ENCODE peak calls at places on chromosomes 16 and 17, in five cellular contexts. B, T, W, R and H are unnamed samples.

GRCh38 chr16:69929480-69929879 is 21.7 kb upstream of the CLEC18A start:
- DNase-seq in R (no peak), T (no peak), B (no peak), W (no peak), H (no peak)

GRCh38 chr16:9465150-9465549 is 373.7 kb downstream of the HAPSTR1 start:
- DNase-seq in B (peak), W (no peak), T (no peak), R (no peak), H (no peak)

GRCh38 chr16:73122604-73123386 is 74.9 kb upstream of the ZFHX3 start:
- DNase-seq in B (no peak), T (no peak), W (no peak), R (no peak), H (no peak)

GRCh38 chr16:57892041-57892440 is 78.9 kb downstream of the CNGB1 start:
- DNase-seq in R (no peak), T (no peak), B (no peak), W (no peak), H (no peak)

GRCh38 chr17:83113381-83113780 is 34.0 kb downstream of the METRNL start:
- DNase-seq in B (no peak), R (no peak), W (no peak), T (no peak), H (no peak)

GRCh38 chr16:23448392-23448791 is 4.6 kb downstream of the COG7 start:
- DNase-seq in B (no peak), T (no peak), W (no peak), R (no peak), H (peak)

GRCh38 chr17:2416010-2416734 is 15.3 kb upstream of the MNT start:
- DNase-seq in R (peak), W (peak), B (peak), T (peak), H (peak)

GRCh38 chr16:49969356-49970030 is 55.5 kb upstream of the CNEP1R1 start:
- DNase-seq in B (no peak), T (no peak), R (no peak), W (no peak), H (no peak)

GRCh38 chr17:72239548-72239947 is 118.7 kb downstream of the SOX9 start:
- DNase-seq in T (no peak), W (no peak), B (no peak), R (no peak), H (no peak)

GRCh38 chr17:57480438-57481196 is 224.3 kb downstream of the MSI2 start:
- DNase-seq in T (no peak), B (no peak), W (peak), R (no peak), H (no peak)

GRCh38 chr17:50103252-50103651 is 8.1 kb downstream of the PDK2 start:
- DNase-seq in R (no peak), B (no peak), T (no peak), W (no peak), H (no peak)

GRCh38 chr17:57722704-57723043 is 22.4 kb downstream of the CCDC182 start:
- DNase-seq in R (no peak), T (no peak), W (no peak), B (no peak), H (no peak)

GRCh38 chr17:14464741-14465140 is 163.9 kb downstream of the HS3ST3B1 start:
- DNase-seq in R (no peak), W (no peak), B (no peak), T (no peak), H (no peak)

GRCh38 chr17:1367351-1367745 is 32.7 kb downstream of the YWHAE start:
- DNase-seq in T (no peak), B (no peak), W (no peak), R (no peak), H (no peak)

GRCh38 chr17:72846399-72846798 is 246.1 kb downstream of the SLC39A11 start:
- DNase-seq in R (no peak), W (no peak), B (no peak), T (no peak), H (no peak)

GRCh38 chr16:942436-943060 is 28.2 kb downstream of the LMF1 start:
- DNase-seq in T (no peak), B (no peak), R (no peak), W (no peak), H (no peak)

GRCh38 chr16:14181371-14182050 is 110.4 kb downstream of the MRTFB start:
- DNase-seq in W (no peak), B (no peak), R (no peak), T (no peak), H (no peak)

GRCh38 chr17:67151717-67152116 is 93.3 kb downstream of the HELZ start:
- DNase-seq in B (no peak), R (no peak), T (no peak), W (no peak), H (no peak)

GRCh38 chr17:17146791-17147406 is 59.2 kb downstream of the PLD6 start:
- DNase-seq in B (no peak), T (no peak), W (no peak), R (no peak), H (peak)

GRCh38 chr16:17460890-17461289 is 9.9 kb downstream of the XYLT1 start:
- DNase-seq in R (no peak), B (no peak), W (no peak), T (no peak), H (no peak)

GRCh38 chr16:20336955-20337354 is 9.6 kb upstream of the GP2 start:
- DNase-seq in B (no peak), T (no peak), R (no peak), W (no peak), H (no peak)

GRCh38 chr17:2924211-2924610 is 128.0 kb downstream of the RAP1GAP2 start:
- DNase-seq in B (no peak), W (peak), R (no peak), T (no peak), H (no peak)

GRCh38 chr17:40315678-40316570 is 6.9 kb downstream of the RARA start:
- DNase-seq in R (peak), T (peak), B (no peak), W (peak), H (no peak)

GRCh38 chr17:40315206-40315605 is 6.2 kb downstream of the RARA start:
- DNase-seq in W (no peak), R (no peak), B (no peak), T (peak), H (no peak)

GRCh38 chr17:40317880-40318834 is 9.2 kb downstream of the RARA start:
- DNase-seq in B (peak), R (peak), T (peak), W (peak), H (peak)

GRCh38 chr17:40317345-40317873 is 8.4 kb downstream of the RARA start:
- DNase-seq in T (peak), W (peak), R (peak), B (no peak), H (peak)

DNA sequence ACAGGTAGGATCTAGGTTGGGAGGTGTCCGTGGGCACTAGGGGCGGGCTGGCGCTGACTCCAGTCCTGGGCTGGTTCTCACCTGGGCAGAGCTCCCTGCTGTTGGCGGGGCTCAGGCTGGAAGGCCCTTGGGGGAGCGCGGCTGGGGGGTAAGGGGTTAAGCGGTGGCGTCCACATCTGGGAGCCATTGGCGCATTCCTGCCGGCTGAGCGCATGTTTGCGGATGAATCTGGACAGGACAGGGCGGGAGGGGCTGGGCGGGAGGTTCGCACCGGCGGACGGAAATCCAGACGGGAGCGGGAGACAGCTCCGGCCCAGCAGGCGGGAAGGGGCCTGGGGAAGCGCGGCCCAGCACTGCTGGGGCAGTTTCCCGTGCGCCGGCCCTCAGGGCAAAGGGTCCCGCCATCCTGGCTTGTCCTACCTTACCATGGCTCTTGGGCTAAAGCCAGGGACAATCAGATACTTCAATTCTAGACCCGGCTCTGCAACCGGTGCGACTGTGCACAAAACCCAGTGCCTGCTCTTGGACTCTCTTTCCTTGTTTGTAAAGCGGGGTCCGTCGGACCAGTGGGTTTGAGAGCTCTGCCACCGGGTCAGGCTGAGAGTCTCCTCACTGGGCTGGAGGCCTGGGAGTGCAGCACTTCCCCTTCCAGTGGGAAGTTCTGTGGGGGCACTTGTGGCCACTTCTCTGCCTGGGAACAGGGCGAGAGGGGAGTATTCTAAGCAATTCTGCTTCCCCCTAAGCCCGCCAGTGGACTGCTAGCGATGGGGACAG is 7.8 kb downstream of the RARA start:
- DNase-seq in B (no peak), W (peak), T (peak), R (peak), H (peak)
- TF ChIP-seq CTCF in B (peak), W (no peak), T (no peak), R (no peak), H (peak)

GRCh38 chr16:11734653-11735043 is 8.0 kb downstream of the TXNDC11 start:
- DNase-seq in T (no peak), B (no peak), R (no peak), W (no peak), H (no peak)
- TF ChIP-seq EP300 in T (no peak), B (no peak), R (no peak), W (no peak), H (no peak)

GRCh38 chr16:68445458-68445857 is 2.9 kb downstream of the SMPD3 start:
- DNase-seq in W (peak), B (no peak), T (peak), R (no peak), H (peak)
- TF ChIP-seq CTCF in W (peak), B (peak), T (peak), R (no peak), H (peak)

GRCh38 chr16:27221576-27222498 is 18.5 kb downstream of the KDM8 start:
- DNase-seq in W (no peak), B (no peak), R (no peak), T (no peak), H (peak)

GRCh38 chr16:27220527-27220926 is 17.2 kb downstream of the KDM8 start:
- DNase-seq in T (no peak), R (no peak), W (no peak), B (no peak), H (no peak)

GRCh38 chr16:27222499-27223225 is 19.3 kb downstream of the KDM8 start:
- DNase-seq in T (peak), W (peak), R (peak), B (peak), H (peak)

GRCh38 chr16:27220120-27220519 is 16.8 kb downstream of the KDM8 start:
- DNase-seq in W (no peak), R (no peak), T (no peak), B (no peak), H (no peak)

GRCh38 chr16:27220991-27221390 is 17.7 kb downstream of the KDM8 start:
- DNase-seq in B (no peak), W (no peak), R (no peak), T (no peak), H (no peak)
- TF ChIP-seq EP300 in B (no peak), W (no peak), R (no peak), T (no peak), H (no peak)

GRCh38 chr16:85675528-85675927 is 13.2 kb downstream of the GINS2 start:
- DNase-seq in W (no peak), T (no peak), B (no peak), R (no peak), H (no peak)
- TF ChIP-seq CTCF in W (peak), T (no peak), B (peak), R (no peak), H (peak)

GRCh38 chr17:6532441-6532885 is 23.9 kb downstream of the PITPNM3 start:
- DNase-seq in R (peak), W (no peak), B (no peak), T (no peak), H (no peak)
- TF ChIP-seq EP300 in R (no peak), W (no peak), B (peak), T (no peak), H (no peak)

GRCh38 chr17:74964988-74965622 is 7.5 kb downstream of the HID1 start:
- DNase-seq in R (no peak), T (no peak), B (no peak), W (no peak), H (no peak)
- TF ChIP-seq CTCF in R (no peak), T (no peak), B (no peak), W (no peak), H (no peak)

GRCh38 chr17:40451420-40451819 is 8.2 kb downstream of the IGFBP4 start:
- DNase-seq in R (peak), T (no peak), B (no peak), W (peak), H (peak)
- TF ChIP-seq EP300 in R (peak), T (peak), B (peak), W (peak), H (peak)